ENCODE peak calls at places on chromosomes 16 and 17, in seven cellular contexts. Z is K562, S is fibroblast of lung, I is heart left ventricle, X is ovary, K is suprapubic skin, Q is psoas muscle. G is an unnamed sample.

GRCh38 chr16:46629331-46629843 is 8.2 kb upstream of the SHCBP1 start:
- DNase-seq in S (peak; percentile 49), X (no peak), K (no peak), Z (peak; percentile 76), I (no peak), Q (no peak), G (no peak)

GRCh38 chr17:10556301-10557005 is 7.0 kb upstream of the MYH2 start:
- DNase-seq in K (no peak), Q (no peak), X (no peak), S (no peak), Z (no peak), I (no peak), G (no peak)

GRCh38 chr17:42679492-42680330 is 1.9 kb downstream of the CCR10 start:
- DNase-seq in I (peak; percentile 92), S (peak; percentile 79), Q (peak; percentile 92), Z (peak; percentile 54), X (peak; percentile 84), K (no peak), G (peak; percentile 83)

GRCh38 chr17:51083976-51084375 is 36.7 kb downstream of the SPAG9 start:
- DNase-seq in Q (no peak), Z (no peak), K (no peak), X (no peak), I (no peak), S (no peak), G (no peak)

GRCh38 chr17:21194688-21195087 is 19.3 kb downstream of the TMEM11 start:
- DNase-seq in X (peak; percentile 84), I (no peak), Z (no peak), K (no peak), Q (peak; percentile 80), S (no peak), G (no peak)

GRCh38 chr16:12344577-12345343 is 368.2 kb downstream of the SNX29 start:
- DNase-seq in X (no peak), Z (no peak), K (no peak), I (no peak), S (no peak), Q (no peak), G (no peak)

GRCh38 chr17:68587847-68588246 is 13.3 kb downstream of the FAM20A start:
- DNase-seq in Q (no peak), K (no peak), I (no peak), X (no peak), Z (no peak), S (no peak), G (no peak)

GRCh38 chr17:32222621-32223020 is 43.0 kb upstream of the RHBDL3 start:
- DNase-seq in Q (no peak), S (peak; percentile 17), I (no peak), X (no peak), Z (no peak), K (no peak), G (no peak)

GRCh38 chr17:2921443-2921842 is 125.2 kb downstream of the RAP1GAP2 start:
- DNase-seq in I (no peak), X (no peak), Z (no peak), Q (no peak), S (no peak), K (no peak), G (no peak)

GRCh38 chr17:69179227-69179952 is 37.7 kb upstream of the ABCA6 start:
- DNase-seq in Q (no peak), S (peak; percentile 56), K (no peak), X (no peak), I (no peak), Z (no peak), G (no peak)

GRCh38 chr17:20203761-20204263 is 194.7 kb downstream of the SPECC1 start:
- DNase-seq in Q (no peak), Z (no peak), S (peak; percentile 68), I (no peak), K (no peak), X (no peak), G (no peak)

GRCh38 chr16:85256190-85256739 is 144.0 kb upstream of the CIBAR2 start:
- DNase-seq in X (no peak), Z (no peak), I (no peak), K (no peak), Q (no peak), S (no peak), G (no peak)

GRCh38 chr17:66518108-66518507 is 215.7 kb downstream of the PRKCA start:
- DNase-seq in Q (no peak), Z (no peak), K (no peak), I (no peak), X (no peak), S (no peak), G (no peak)

GRCh38 chr16:84505249-84506156 is 1.0 kb upstream of the MEAK7 start:
- DNase-seq in K (peak; percentile 77), X (peak; percentile 54), Z (no peak), I (no peak), Q (peak; percentile 51), S (no peak), G (peak; percentile 64)

GRCh38 chr17:7283471-7284216 is 2.1 kb downstream of the SLC2A4 start:
- DNase-seq in K (no peak), Q (peak; percentile 69), S (no peak), I (no peak), Z (no peak), X (no peak), G (no peak)

GRCh38 chr17:61475726-61476125 is 23.5 kb downstream of the TBX4 start:
- DNase-seq in I (no peak), X (no peak), K (peak; percentile 46), Q (no peak), S (no peak), Z (no peak), G (peak; percentile 9)

GRCh38 chr17:17030515-17031211 is 11.6 kb upstream of the MPRIP start:
- DNase-seq in Z (no peak), K (no peak), S (no peak), I (no peak), X (no peak), Q (no peak), G (peak; percentile 29)

GRCh38 chr17:82661717-82662683 is 13.8 kb upstream of the WDR45B start:
- DNase-seq in S (no peak), Q (no peak), Z (no peak), K (no peak), I (no peak), X (peak; percentile 38), G (peak; percentile 45)

GRCh38 chr17:496761-497586 is 144.4 kb upstream of the RPH3AL start:
- DNase-seq in I (no peak), S (peak; percentile 68), K (no peak), Q (no peak), X (no peak), Z (no peak), G (no peak)

GRCh38 chr17:12619444-12620199 is 46.1 kb upstream of the MYOCD start:
- DNase-seq in S (peak; percentile 75), K (no peak), Z (no peak), X (peak; percentile 67), I (no peak), Q (no peak), G (no peak)

GRCh38 chr17:81317436-81317821 is 22.3 kb upstream of the SLC38A10 start:
- DNase-seq in S (no peak), Q (no peak), X (no peak), Z (no peak), K (no peak), I (no peak), G (no peak)

DNA sequence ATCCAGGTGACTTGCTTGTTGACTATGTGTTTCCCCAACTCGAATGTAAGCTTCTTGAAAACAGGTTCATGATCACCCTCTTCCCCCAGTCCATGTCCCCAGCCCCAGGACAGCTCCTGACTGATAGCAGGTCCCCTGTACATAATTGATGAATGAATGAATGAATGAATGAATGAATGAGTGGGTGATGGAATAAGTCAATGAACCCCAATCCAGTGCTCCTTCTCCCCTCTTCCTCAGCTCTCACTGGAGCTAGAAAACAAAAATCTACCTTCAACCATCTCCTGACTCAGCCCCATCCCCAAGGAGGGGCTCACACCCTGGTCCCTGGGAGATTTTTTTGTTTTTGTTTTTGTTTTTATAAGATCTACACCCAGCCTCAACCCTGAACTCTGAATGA is 16.2 kb upstream of the TVP23A start:
- DNase-seq in I (no peak), Z (no peak), Q (no peak), X (no peak), S (no peak), K (no peak), G (no peak)
- TF ChIP-seq CTCF in I (no peak), Z (no peak), Q (no peak), X (no peak), S (no peak), K (no peak), G (no peak)

GRCh38 chr16:676565-677297 is 1.3 kb downstream of the RHBDL1 start:
- DNase-seq in K (no peak), X (no peak), Z (no peak), S (no peak), I (no peak), Q (no peak), G (peak; percentile 92)
- H3K4me3 ChIP-seq in K (no peak overlapping the region), X (no peak overlapping the region), Z (no peak overlapping the region), S (no peak overlapping the region), I (no peak overlapping the region), Q (no peak overlapping the region), G (no peak overlapping the region)

GRCh38 chr17:63032141-63032540 is 66.1 kb downstream of the TANC2 start:
- DNase-seq in X (no peak), Z (no peak), Q (no peak), I (no peak), S (no peak), K (no peak), G (no peak)

GRCh38 chr17:63035695-63036094 is 69.7 kb downstream of the TANC2 start:
- DNase-seq in I (no peak), S (peak; percentile 81), K (no peak), Q (no peak), X (no peak), Z (no peak), G (no peak)

GRCh38 chr17:63035271-63035670 is 69.2 kb downstream of the TANC2 start:
- DNase-seq in Z (no peak), S (peak; percentile 85), I (no peak), K (no peak), Q (no peak), X (no peak), G (no peak)

GRCh38 chr17:63029520-63029919 is 63.5 kb downstream of the TANC2 start:
- DNase-seq in S (peak; percentile 85), I (no peak), Z (no peak), K (no peak), Q (no peak), X (no peak), G (no peak)

GRCh38 chr17:63033142-63033541 is 67.1 kb downstream of the TANC2 start:
- DNase-seq in Z (no peak), X (no peak), Q (no peak), I (no peak), K (no peak), S (peak; percentile 19), G (no peak)
- H3K4me1 ChIP-seq in Z (no peaks in the 10 kb centered on the region), X (no peaks in the 10 kb centered on the region), Q (no peaks in the 10 kb centered on the region), I (no peaks in the 10 kb centered on the region), K (no peaks in the 10 kb centered on the region), S (no peaks in the 10 kb centered on the region), G (peaks cover 11% of the 10 kb centered on the region)

GRCh38 chr17:63633742-63634141 is 11.5 kb downstream of the MAP3K3 start:
- DNase-seq in X (no peak), S (no peak), Z (no peak), Q (no peak), K (no peak), I (no peak), G (no peak)

GRCh38 chr17:63635787-63636186 is 13.6 kb downstream of the MAP3K3 start:
- DNase-seq in Z (no peak), S (no peak), X (no peak), Q (no peak), I (no peak), K (no peak), G (no peak)

GRCh38 chr17:63634163-63634562 is 11.9 kb downstream of the MAP3K3 start:
- DNase-seq in S (peak; percentile 10), Z (peak; percentile 65), K (no peak), Q (no peak), X (no peak), I (no peak), G (no peak)

GRCh38 chr17:63635313-63635712 is 13.1 kb downstream of the MAP3K3 start:
- DNase-seq in K (no peak), I (no peak), S (no peak), Z (no peak), X (no peak), Q (no peak), G (no peak)

GRCh38 chr17:63634816-63635215 is 12.6 kb downstream of the MAP3K3 start:
- DNase-seq in Q (no peak), Z (no peak), I (no peak), K (no peak), X (no peak), S (no peak), G (no peak)
- TF ChIP-seq CTCF in Q (no peak), Z (no peak), I (no peak), K (no peak), X (no peak), S (no peak), G (no peak)